ENCODE peak calls at places on chromosomes 6 and 20, in seven cellular contexts. D, O, M, R, C, A and T are unnamed samples.

GRCh38 chr6:35573495-35574110 is 60.9 kb upstream of the TULP1 start:
- DNase-seq in D (no peak), O (no peak), M (no peak), R (no peak), C (no peak), A (no peak), T (no peak)

GRCh38 chr20:39986231-39986904 is 702.7 kb downstream of the MAFB start:
- DNase-seq in D (no peak), O (no peak), M (no peak), R (no peak), C (peak; percentile 64), A (no peak), T (no peak)

GRCh38 chr20:16530201-16530681 is 43.0 kb downstream of the KIF16B start:
- DNase-seq in D (no peak), O (no peak), M (no peak), R (no peak), C (no peak), A (no peak), T (no peak)

GRCh38 chr6:160300076-160300695 is 41.6 kb upstream of the SLC22A2 start:
- DNase-seq in D (no peak), O (no peak), M (no peak), R (no peak), C (no peak), A (no peak), T (no peak)

GRCh38 chr6:68194846-68195478 is 440.1 kb upstream of the ADGRB3 start:
- DNase-seq in D (no peak), O (no peak), M (no peak), R (no peak), C (no peak), A (no peak), T (peak; percentile 22)

GRCh38 chr20:20095114-20095872 is 43.0 kb downstream of the CFAP61 start:
- DNase-seq in D (no peak), O (no peak), M (no peak), R (no peak), C (no peak), A (no peak), T (no peak)

GRCh38 chr20:3784226-3784853 is 2.2 kb downstream of the CENPB start:
- DNase-seq in D (no peak), O (no peak), M (no peak), R (no peak), C (no peak), A (no peak), T (no peak)

GRCh38 chr20:18009116-18009515 is 40.3 kb downstream of the MGME1 start:
- DNase-seq in D (no peak), O (no peak), M (no peak), R (no peak), C (no peak), A (no peak), T (no peak)

GRCh38 chr20:32091888-32092346 is 17.6 kb upstream of the TM9SF4 start:
- DNase-seq in D (no peak), O (peak; percentile 66), M (peak; percentile 60), R (peak; percentile 42), C (peak; percentile 72), A (peak; percentile 77), T (peak; percentile 66)

GRCh38 chr20:3813758-3814581 is 6.4 kb upstream of the AP5S1 start:
- DNase-seq in D (no peak), O (no peak), M (no peak), R (no peak), C (no peak), A (no peak), T (peak; percentile 51)

GRCh38 chr20:58174708-58175287 is 53.7 kb downstream of the ANKRD60 start:
- DNase-seq in D (no peak), O (no peak), M (no peak), R (no peak), C (peak; percentile 70), A (no peak), T (no peak)

GRCh38 chr6:98843274-98844243 is 9.2 kb downstream of the POU3F2 start:
- DNase-seq in D (no peak), O (no peak), M (no peak), R (no peak), C (no peak), A (peak; percentile 49), T (no peak)

GRCh38 chr6:22435151-22435550 is 134.2 kb upstream of the HDGFL1 start:
- DNase-seq in D (no peak), O (no peak), M (no peak), R (no peak), C (no peak), A (no peak), T (no peak)

GRCh38 chr6:166433096-166433495 is 50.4 kb upstream of the MPC1 start:
- DNase-seq in D (no peak), O (no peak), M (no peak), R (no peak), C (no peak), A (no peak), T (no peak)

GRCh38 chr20:48295966-48296421 is 510.7 kb upstream of the SULF2 start:
- DNase-seq in D (no peak), O (no peak), M (no peak), R (no peak), C (no peak), A (peak; percentile 17), T (no peak)

GRCh38 chr6:71072508-71072907 is 115.6 kb upstream of the B3GAT2 start:
- DNase-seq in D (no peak), O (no peak), M (no peak), R (no peak), C (no peak), A (no peak), T (no peak)

GRCh38 chr20:42612262-42612661 is 577.4 kb downstream of the PTPRT start:
- DNase-seq in D (no peak), O (no peak), M (no peak), R (no peak), C (no peak), A (no peak), T (no peak)

GRCh38 chr20:38229376-38230252 is 30.9 kb downstream of the KIAA1755 start:
- DNase-seq in D (no peak), O (no peak), M (no peak), R (no peak), C (no peak), A (no peak), T (no peak)

GRCh38 chr6:49906511-49906910 is 40.2 kb upstream of the CRISP1 start:
- DNase-seq in D (no peak), O (no peak), M (no peak), R (no peak), C (no peak), A (peak; percentile 1), T (no peak)

GRCh38 chr20:17427646-17428045 is 103.5 kb downstream of the BFSP1 start:
- DNase-seq in D (no peak), O (no peak), M (no peak), R (no peak), C (no peak), A (no peak), T (no peak)

GRCh38 chr6:128657181-128657580 is 136.8 kb upstream of the PTPRK start:
- DNase-seq in D (no peak), O (no peak), M (no peak), R (no peak), C (no peak), A (no peak), T (no peak)